ENCODE peak calls at places on chromosomes 7 and 10, in five cellular contexts. W is neuronal stem cell, B is H9, H is trophoblast cell, S is H1. X is an unnamed sample.

GRCh38 chr10:50063100-50063499 is 4.7 kb upstream of the WASHC2A start:
- DNase-seq in B (peak; percentile 40), S (no peak), W (no peak), H (no peak), X (no peak)

GRCh38 chr7:130490287-130490686 is 1.6 kb upstream of the MEST start:
- DNase-seq in B (peak; percentile 47), H (no peak), W (peak; percentile 79), S (peak; percentile 54), X (peak; percentile 30)

GRCh38 chr10:30596037-30596436 is 33.5 kb downstream of the LYZL2 start:
- DNase-seq in H (no peak), W (no peak), S (no peak), B (no peak), X (no peak)

GRCh38 chr10:124007102-124007772 is 86.2 kb downstream of the CHST15 start:
- DNase-seq in S (no peak), W (no peak), H (no peak), B (peak; percentile 19), X (no peak)

GRCh38 chr10:104259999-104260774 is 5.5 kb downstream of the GSTO1 start:
- DNase-seq in S (no peak), H (no peak), B (no peak), W (no peak), X (peak; percentile 91)

GRCh38 chr10:34195364-34196057 is 619.6 kb downstream of the PARD3 start:
- DNase-seq in B (no peak), S (no peak), H (no peak), W (no peak), X (no peak)

GRCh38 chr7:50068850-50069551 is 24.0 kb downstream of the ZPBP start:
- DNase-seq in W (no peak), H (peak; percentile 19), B (peak; percentile 66), S (no peak), X (peak; percentile 36)

GRCh38 chr7:77327067-77327931 is 88.8 kb downstream of the GSAP start:
- DNase-seq in B (no peak), H (peak; percentile 95), S (no peak), W (no peak), X (peak; percentile 94)

GRCh38 chr10:101612872-101613271 is 24.8 kb downstream of the DPCD start:
- DNase-seq in W (no peak), B (no peak), S (no peak), H (no peak), X (no peak)

GRCh38 chr10:17428616-17429097 is 25.7 kb downstream of the ST8SIA6 start:
- DNase-seq in B (no peak), S (no peak), H (no peak), W (no peak), X (no peak)

GRCh38 chr7:7970113-7970619 is 1.6 kb downstream of the GLCCI1 start:
- DNase-seq in H (no peak), B (no peak), W (peak; percentile 14), S (no peak), X (no peak)

GRCh38 chr7:158470336-158470735 is 117.3 kb downstream of the PTPRN2 start:
- DNase-seq in S (no peak), H (no peak), B (no peak), W (no peak), X (no peak)

GRCh38 chr10:69786791-69787190 is 14.9 kb upstream of the COL13A1 start:
- DNase-seq in B (no peak), H (no peak), W (no peak), S (no peak), X (peak; percentile 56)

GRCh38 chr7:91731962-91732361 is 148.5 kb downstream of the MTERF1 start:
- DNase-seq in H (no peak), W (no peak), S (no peak), B (no peak), X (no peak)

GRCh38 chr7:24441331-24442059 is 131.8 kb upstream of the PALS2 start:
- DNase-seq in S (no peak), B (no peak), H (no peak), W (no peak), X (no peak)

GRCh38 chr7:20596653-20597052 is 18.8 kb upstream of the ABCB5 start:
- DNase-seq in S (no peak), B (no peak), W (no peak), H (no peak), X (peak; percentile 54)

GRCh38 chr7:26439502-26440252 is 148.0 kb downstream of the SNX10 start:
- DNase-seq in H (no peak), B (no peak), W (no peak), S (no peak), X (no peak)

GRCh38 chr10:103789771-103790201 is 65.6 kb downstream of the SH3PXD2A start:
- DNase-seq in S (no peak), H (peak; percentile 99), B (no peak), W (no peak), X (no peak)

GRCh38 chr7:6501586-6502564 is 49.4 kb downstream of the GRID2IP start:
- DNase-seq in W (no peak), B (no peak), S (no peak), H (no peak), X (no peak)

GRCh38 chr10:126147866-126148578 is 240.3 kb downstream of the ADAM12 start:
- DNase-seq in B (no peak), S (no peak), H (no peak), W (no peak), X (peak; percentile 60)

GRCh38 chr10:86440874-86441838 is 74.6 kb upstream of the GRID1 start:
- DNase-seq in H (peak; percentile 5), W (no peak), S (no peak), B (no peak), X (peak; percentile 94)

GRCh38 chr10:24762161-24762924 is 38.7 kb upstream of the ARHGAP21 start:
- DNase-seq in B (no peak), S (no peak), H (no peak), W (no peak), X (peak; percentile 28)

GRCh38 chr10:72274730-72275350 is 1.1 kb downstream of the DDIT4 start:
- DNase-seq in S (peak; percentile 89), W (no peak), H (no peak), B (peak; percentile 75), X (peak; percentile 66)

GRCh38 chr10:126199221-126199998 is 188.9 kb downstream of the ADAM12 start:
- DNase-seq in H (peak; percentile 84), S (no peak), W (no peak), B (no peak), X (peak; percentile 93)

GRCh38 chr7:149686001-149686400 is 87.4 kb downstream of the ZNF467 start:
- DNase-seq in B (no peak), S (no peak), H (no peak), W (no peak), X (no peak)

GRCh38 chr10:21675157-21675796 is 141.2 kb downstream of the MLLT10 start:
- DNase-seq in B (no peak), H (peak; percentile 14), S (no peak), W (peak; percentile 20), X (peak; percentile 50)

GRCh38 chr10:131853610-131853964 is 47.2 kb upstream of the PPP2R2D start:
- DNase-seq in H (no peak), B (no peak), S (no peak), W (no peak), X (no peak)

GRCh38 chr10:52284416-52285013 is 29.6 kb upstream of the DKK1 start:
- DNase-seq in B (no peak), H (no peak), W (no peak), S (no peak), X (no peak)

GRCh38 chr10:17431871-17432311 is 22.5 kb downstream of the ST8SIA6 start:
- DNase-seq in S (peak; percentile 7), H (no peak), W (no peak), B (no peak), X (no peak)

GRCh38 chr7:130595986-130596385 is 72.6 kb downstream of the COPG2 start:
- DNase-seq in S (no peak), W (no peak), B (no peak), H (no peak), X (peak; percentile 31)

DNA sequence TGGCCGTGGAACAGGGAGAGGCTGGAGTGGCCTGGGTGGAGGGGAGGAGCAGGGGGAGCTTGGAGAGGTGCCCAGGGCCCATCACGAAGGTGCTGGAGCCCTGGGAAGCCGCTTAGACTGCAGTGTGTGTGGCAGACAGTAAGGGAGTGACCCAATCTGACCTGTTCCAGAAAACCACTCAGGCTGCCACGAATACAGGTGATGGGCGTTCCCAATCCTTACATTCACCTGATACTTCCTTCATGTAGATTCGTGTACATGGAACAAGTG is 161.7 kb downstream of the SVIL start:
- DNase-seq in H (no peak), S (no peak), W (no peak), B (no peak), X (no peak)
- H2AK5ac ChIP-seq in H (no peak overlapping the region), S (no peak overlapping the region), W (no peak overlapping the region), B (no peak overlapping the region), X (peak overlapping the region; percentile 65)

GRCh38 chr7:29236649-29237048 is 42.1 kb downstream of the CHN2 start:
- DNase-seq in S (no peak), H (no peak), W (no peak), B (no peak), X (no peak)
- H2BK12ac ChIP-seq in S (no peak overlapping the region), H (peak overlapping the region; percentile 85), W (no peak overlapping the region), B (no peak overlapping the region), X (no peak overlapping the region)

DNA sequence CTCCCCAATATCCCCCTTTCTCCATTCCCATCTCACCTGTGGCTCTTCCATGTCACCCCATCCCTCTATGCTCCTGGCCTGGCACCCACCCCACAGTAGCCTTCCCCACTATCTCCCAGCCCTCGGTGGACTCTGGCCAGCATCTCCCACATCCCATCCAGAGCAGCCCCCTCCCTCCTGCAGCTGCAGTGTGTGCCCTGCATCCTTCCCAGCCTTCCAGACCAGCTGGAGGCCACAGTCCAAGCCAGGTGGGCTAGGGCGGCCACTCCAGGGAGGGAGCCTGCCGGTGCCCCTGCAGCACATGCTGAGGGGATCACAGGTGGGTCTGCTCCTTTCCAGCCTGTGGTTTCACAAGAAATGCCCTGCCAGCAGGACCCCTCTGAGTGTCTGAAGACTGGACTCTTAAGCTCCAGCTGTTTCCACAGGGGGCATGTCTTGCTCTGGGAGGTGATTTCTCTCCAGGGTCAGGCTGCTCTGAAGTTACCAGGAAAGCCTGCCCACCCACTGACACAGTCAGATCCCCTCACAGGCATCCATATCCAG is 90.9 kb upstream of the PPIF start:
- DNase-seq in W (no peak), S (no peak), B (no peak), H (no peak), X (no peak)
- H3K4me1 ChIP-seq in W (peaks cover 19% of the 10 kb centered on the region), S (peaks cover 3% of the 10 kb centered on the region), B (no peaks in the 10 kb centered on the region), H (peaks cover 13% of the 10 kb centered on the region), X (peaks cover 20% of the 10 kb centered on the region)

GRCh38 chr7:34850681-34851080 is 186.6 kb downstream of the DPY19L1 start:
- DNase-seq in H (no peak), B (no peak), W (no peak), S (no peak), X (no peak)

GRCh38 chr7:34849163-34849960 is 187.9 kb downstream of the DPY19L1 start:
- DNase-seq in H (peak; percentile 28), S (no peak), B (no peak), W (no peak), X (no peak)

GRCh38 chr7:34848670-34849069 is 188.6 kb downstream of the DPY19L1 start:
- DNase-seq in W (no peak), B (no peak), S (no peak), H (no peak), X (no peak)

GRCh38 chr7:34849966-34850365 is 187.3 kb downstream of the DPY19L1 start:
- DNase-seq in B (no peak), H (no peak), S (no peak), W (no peak), X (no peak)

DNA sequence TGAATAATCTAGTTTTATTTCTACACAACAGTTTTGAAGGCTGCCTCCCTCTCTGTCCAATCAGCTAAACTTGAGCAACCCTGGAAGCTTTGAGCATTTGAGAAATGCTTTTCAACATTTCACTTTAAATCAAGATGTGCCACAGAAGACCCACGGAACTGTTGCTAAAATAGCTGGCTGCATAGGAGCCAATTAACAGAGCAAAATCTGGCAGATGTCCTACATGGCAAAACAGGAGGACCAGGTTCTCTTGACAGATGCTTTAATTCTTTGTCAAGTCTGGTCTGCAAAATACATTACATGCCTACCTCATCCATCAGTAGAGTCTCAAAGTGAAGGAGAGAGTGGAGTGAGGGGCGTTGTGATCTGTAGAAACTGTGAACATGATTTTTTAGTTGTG is 185.9 kb downstream of the DPY19L1 start:
- DNase-seq in W (no peak), S (no peak), B (no peak), H (no peak), X (no peak)
- H2AK5ac ChIP-seq in W (no peak overlapping the region), S (no peak overlapping the region), B (no peak overlapping the region), H (no peak overlapping the region), X (peak overlapping the region; percentile 75)

X was measured in mesenchymal stem cell.